ENCODE peak calls at places on chromosomes 2 and 18, in seven cellular contexts. H is stimulated activated CD4-positive, alpha-beta T cell treated with anti-CD3 and anti-CD28 coated beads, TNF-alpha, amount 100 ng/mL, for 4 hours; V is kidney tubule cell; L is psoas muscle; W is NCI-H1105 treated with DMSO at 0.1 percent for 48 hours; X is NCI-H2081; C is GF-D8. J is an unnamed sample.
A peak's percentile ranks its signal among the peaks of the same experiment; 100 is the strongest.

GRCh38 chr2:218425531-218425930 is 6.6 kb downstream of the VIL1 start:
- DNase-seq in W (no peak), V (no peak), X (no peak), H (no peak), C (no peak), L (peak; percentile 42), J (no peak)

GRCh38 chr2:237574894-237575868 is 8.8 kb downstream of the PRLH start:
- DNase-seq in X (no peak), L (no peak), C (no peak), W (no peak), V (peak; percentile 49), H (no peak), J (no peak)

GRCh38 chr2:216604458-216604857 is 28.8 kb upstream of the IGFBP2 start:
- DNase-seq in L (no peak), H (no peak), W (no peak), C (no peak), X (no peak), V (no peak), J (no peak)

GRCh38 chr18:24567199-24567598 is 106.8 kb downstream of the HRH4 start:
- DNase-seq in H (no peak), C (no peak), W (peak; percentile 75), X (no peak), V (peak; percentile 82), L (no peak), J (peak; percentile 19)

GRCh38 chr2:10457846-10458563 is 9.9 kb upstream of the ODC1 start:
- DNase-seq in W (no peak), V (no peak), H (no peak), X (no peak), C (no peak), L (no peak), J (no peak)

GRCh38 chr2:201507725-201508124 is 56.2 kb downstream of the STRADB start:
- DNase-seq in C (no peak), V (no peak), W (no peak), H (no peak), X (no peak), L (no peak), J (no peak)

GRCh38 chr2:166134252-166135151 is 6.7 kb upstream of the SCN1A start:
- DNase-seq in X (no peak), W (no peak), C (no peak), L (no peak), V (peak; percentile 34), H (no peak), J (no peak)

GRCh38 chr18:70132999-70133398 is 72.5 kb downstream of the RTTN start:
- DNase-seq in C (no peak), X (no peak), L (no peak), H (no peak), V (peak; percentile 71), W (no peak), J (peak; percentile 99)

GRCh38 chr2:660477-661214 is 16.6 kb downstream of the TMEM18 start:
- DNase-seq in L (no peak), C (no peak), X (no peak), V (no peak), W (no peak), H (no peak), J (no peak)

GRCh38 chr2:286774-287392 is 1.0 kb downstream of the ALKAL2 start:
- DNase-seq in C (no peak), H (no peak), L (no peak), V (peak; percentile 60), X (no peak), W (no peak), J (no peak)

GRCh38 chr2:151251012-151251411 is 10.7 kb downstream of the RBM43 start:
- DNase-seq in L (no peak), V (no peak), C (no peak), W (no peak), X (no peak), H (no peak), J (peak; percentile 62)

GRCh38 chr2:64112016-64112415 is 32.2 kb downstream of the PELI1 start:
- DNase-seq in V (no peak), L (no peak), H (no peak), C (no peak), W (no peak), X (no peak), J (no peak)

GRCh38 chr2:190511104-190511503 is 23.4 kb downstream of the NEMP2 start:
- DNase-seq in C (no peak), L (no peak), W (peak; percentile 14), H (no peak), V (peak; percentile 10), X (peak; percentile 65), J (no peak)

GRCh38 chr2:238425505-238425978 is 1.2 kb upstream of the ASB1 start:
- DNase-seq in H (no peak), V (no peak), L (no peak), C (no peak), X (no peak), W (no peak), J (no peak)

GRCh38 chr2:240832205-240832727 is 12.2 kb upstream of the KIF1A start:
- DNase-seq in V (peak; percentile 85), L (peak; percentile 95), C (peak; percentile 40), X (peak; percentile 95), W (no peak), H (peak; percentile 89), J (peak; percentile 31)

GRCh38 chr2:86807462-86808275 is 17.0 kb upstream of the CD8A start:
- DNase-seq in X (peak; percentile 84), H (no peak), W (peak; percentile 84), L (peak; percentile 67), V (peak; percentile 68), C (no peak), J (no peak)

GRCh38 chr2:91442246-91442905 is 2750.9 kb downstream of the RPIA start:
- DNase-seq in H (no peak), L (peak; percentile 60), C (no peak), X (no peak), V (no peak), W (no peak), J (no peak)

GRCh38 chr2:241412144-241412543 is 56.1 kb downstream of the FARP2 start:
- DNase-seq in W (peak; percentile 44), V (no peak), X (peak; percentile 53), H (no peak), L (no peak), C (no peak), J (peak; percentile 37)

GRCh38 chr2:179555681-179556283 is 291.1 kb upstream of the SESTD1 start:
- DNase-seq in H (no peak), V (no peak), C (no peak), X (no peak), L (no peak), W (no peak), J (no peak)

GRCh38 chr2:10279946-10280463 is 22.7 kb upstream of the HPCAL1 start:
- DNase-seq in C (no peak), X (no peak), L (peak; percentile 13), H (no peak), W (no peak), V (no peak), J (no peak)

GRCh38 chr2:119929537-119929936 is 83.3 kb upstream of the EPB41L5 start:
- DNase-seq in H (no peak), X (no peak), W (no peak), V (no peak), L (no peak), C (peak; percentile 72), J (no peak)

GRCh38 chr2:63000801-63001200 is 49.8 kb upstream of the OTX1 start:
- DNase-seq in X (no peak), C (no peak), V (no peak), W (no peak), L (no peak), H (no peak), J (no peak)

GRCh38 chr18:48902856-48903601 is 47.7 kb downstream of the SMAD7 start:
- DNase-seq in C (no peak), W (no peak), H (no peak), X (no peak), V (no peak), L (peak; percentile 82), J (no peak)

GRCh38 chr18:79581911-79582310 is 97.7 kb upstream of the CTDP1 start:
- DNase-seq in W (no peak), C (no peak), L (peak; percentile 20), H (no peak), V (no peak), X (no peak), J (no peak)

J was measured in BJ.